ENCODE peak calls at places on chromosomes 7 and 10, in four cellular contexts. One of them, this sample, is unnamed.

GRCh38 chr10:88657901-88658300 is 6.3 kb upstream of the LIPF start:
- DNase-seq in breast epithelium: no peak
- DNase-seq in suprapubic skin: no peak
- DNase-seq in spleen: no peak
- DNase-seq in this sample: no peak

GRCh38 chr7:44056681-44057080 is 8.7 kb downstream of the PGAM2 start:
- DNase-seq in breast epithelium: peak; percentile 20
- DNase-seq in suprapubic skin: peak; percentile 65
- DNase-seq in spleen: peak; percentile 68
- DNase-seq in this sample: no peak

GRCh38 chr7:76332073-76332472 is 26.7 kb downstream of the YWHAG start:
- DNase-seq in breast epithelium: no peak
- DNase-seq in suprapubic skin: no peak
- DNase-seq in spleen: no peak
- DNase-seq in this sample: no peak

GRCh38 chr7:56062382-56062781 is 1.7 kb upstream of the SUMF2 start:
- DNase-seq in breast epithelium: no peak
- DNase-seq in suprapubic skin: no peak
- DNase-seq in spleen: no peak
- DNase-seq in this sample: no peak

GRCh38 chr7:16982640-16983103 is 100.9 kb upstream of the AGR3 start:
- DNase-seq in breast epithelium: no peak
- DNase-seq in suprapubic skin: no peak
- DNase-seq in spleen: no peak
- DNase-seq in this sample: no peak

GRCh38 chr10:95414844-95415545 is 124.2 kb upstream of the PDLIM1 start:
- DNase-seq in breast epithelium: no peak
- DNase-seq in suprapubic skin: no peak
- DNase-seq in spleen: no peak
- DNase-seq in this sample: no peak

GRCh38 chr10:89207801-89208551 is 859 bp upstream of the CH25H start:
- DNase-seq in breast epithelium: no peak
- DNase-seq in suprapubic skin: peak; percentile 84
- DNase-seq in spleen: peak; percentile 87
- DNase-seq in this sample: no peak

GRCh38 chr7:69451715-69452114 is 146.6 kb upstream of the AUTS2 start:
- DNase-seq in breast epithelium: no peak
- DNase-seq in suprapubic skin: no peak
- DNase-seq in spleen: no peak
- DNase-seq in this sample: no peak

GRCh38 chr7:41641006-41641714 is 61.7 kb downstream of the INHBA start:
- DNase-seq in breast epithelium: no peak
- DNase-seq in suprapubic skin: no peak
- DNase-seq in spleen: no peak
- DNase-seq in this sample: no peak

GRCh38 chr10:24456319-24456718 is 247.4 kb downstream of the KIAA1217 start:
- DNase-seq in breast epithelium: no peak
- DNase-seq in suprapubic skin: no peak
- DNase-seq in spleen: no peak
- DNase-seq in this sample: no peak

GRCh38 chr7:44631458-44632115 is 25.2 kb downstream of the OGDH start:
- DNase-seq in breast epithelium: no peak
- DNase-seq in suprapubic skin: no peak
- DNase-seq in spleen: no peak
- DNase-seq in this sample: no peak

GRCh38 chr7:21828846-21829245 is 116.9 kb downstream of the CDCA7L start:
- DNase-seq in breast epithelium: no peak
- DNase-seq in suprapubic skin: no peak
- DNase-seq in spleen: no peak
- DNase-seq in this sample: no peak

GRCh38 chr7:80637453-80637852 is 989 bp upstream of the CD36 start:
- DNase-seq in breast epithelium: no peak
- DNase-seq in suprapubic skin: no peak
- DNase-seq in spleen: no peak
- DNase-seq in this sample: no peak

GRCh38 chr10:85863301-85864172 is 503.1 kb downstream of the GRID1 start:
- DNase-seq in breast epithelium: no peak
- DNase-seq in suprapubic skin: no peak
- DNase-seq in spleen: no peak
- DNase-seq in this sample: no peak

GRCh38 chr10:116211682-116212081 is 61.3 kb downstream of the GFRA1 start:
- DNase-seq in breast epithelium: no peak
- DNase-seq in suprapubic skin: no peak
- DNase-seq in spleen: no peak
- DNase-seq in this sample: no peak

GRCh38 chr7:158976849-158977593 is 120.7 kb downstream of the DYNC2I1 start:
- DNase-seq in breast epithelium: peak; percentile 87
- DNase-seq in suprapubic skin: peak; percentile 89
- DNase-seq in spleen: peak; percentile 92
- DNase-seq in this sample: peak; percentile 86

GRCh38 chr7:39709768-39710291 is 86.5 kb downstream of the RALA start:
- DNase-seq in breast epithelium: no peak
- DNase-seq in suprapubic skin: no peak
- DNase-seq in spleen: no peak
- DNase-seq in this sample: no peak

GRCh38 chr7:5282464-5283316 is at the start of gene SLC29A4:
- DNase-seq in breast epithelium: no peak
- DNase-seq in suprapubic skin: no peak
- DNase-seq in spleen: no peak
- DNase-seq in this sample: no peak

GRCh38 chr10:95314519-95314918 is 23.7 kb upstream of the PDLIM1 start:
- DNase-seq in breast epithelium: no peak
- DNase-seq in suprapubic skin: no peak
- DNase-seq in spleen: no peak
- DNase-seq in this sample: no peak

GRCh38 chr10:80498039-80498832 is 39.5 kb upstream of the SH2D4B start:
- DNase-seq in breast epithelium: no peak
- DNase-seq in suprapubic skin: no peak
- DNase-seq in spleen: no peak
- DNase-seq in this sample: no peak

GRCh38 chr10:19888061-19888660 is 71.9 kb downstream of the PLXDC2 start:
- DNase-seq in breast epithelium: no peak
- DNase-seq in suprapubic skin: no peak
- DNase-seq in spleen: no peak
- DNase-seq in this sample: no peak

GRCh38 chr7:73778801-73779389 is 8.8 kb upstream of the CLDN3 start:
- DNase-seq in breast epithelium: no peak
- DNase-seq in suprapubic skin: peak; percentile 55
- DNase-seq in spleen: no peak
- DNase-seq in this sample: no peak

GRCh38 chr7:116425647-116426209 is 73.8 kb upstream of the CAV2 start:
- DNase-seq in breast epithelium: no peak
- DNase-seq in suprapubic skin: no peak
- DNase-seq in spleen: no peak
- DNase-seq in this sample: no peak

GRCh38 chr10:59887972-59888640 is 18.2 kb downstream of the CCDC6 start:
- DNase-seq in breast epithelium: no peak
- DNase-seq in suprapubic skin: no peak
- DNase-seq in spleen: no peak
- DNase-seq in this sample: no peak

GRCh38 chr10:123150986-123151738 is 3.0 kb upstream of the BUB3 start:
- DNase-seq in breast epithelium: no peak
- DNase-seq in suprapubic skin: no peak
- DNase-seq in spleen: peak; percentile 82
- DNase-seq in this sample: no peak

GRCh38 chr7:26525413-26526287 is 234.0 kb downstream of the SNX10 start:
- DNase-seq in breast epithelium: no peak
- DNase-seq in suprapubic skin: no peak
- DNase-seq in spleen: no peak
- DNase-seq in this sample: no peak

GRCh38 chr10:88190123-88190522 is 326.7 kb downstream of the PTEN start:
- DNase-seq in breast epithelium: no peak
- DNase-seq in suprapubic skin: no peak
- DNase-seq in spleen: no peak
- DNase-seq in this sample: no peak

GRCh38 chr7:130337410-130337971 is 7.1 kb upstream of the CPA5 start:
- DNase-seq in breast epithelium: no peak
- DNase-seq in suprapubic skin: no peak
- DNase-seq in spleen: no peak
- DNase-seq in this sample: peak; percentile 57

GRCh38 chr7:128742206-128742605 is 3.0 kb downstream of the CALU start:
- DNase-seq in breast epithelium: no peak
- DNase-seq in suprapubic skin: no peak
- DNase-seq in spleen: no peak
- DNase-seq in this sample: no peak

GRCh38 chr7:81499262-81500116 is 270.4 kb downstream of the HGF start:
- DNase-seq in breast epithelium: no peak
- DNase-seq in suprapubic skin: no peak
- DNase-seq in spleen: no peak
- DNase-seq in this sample: no peak

DNA sequence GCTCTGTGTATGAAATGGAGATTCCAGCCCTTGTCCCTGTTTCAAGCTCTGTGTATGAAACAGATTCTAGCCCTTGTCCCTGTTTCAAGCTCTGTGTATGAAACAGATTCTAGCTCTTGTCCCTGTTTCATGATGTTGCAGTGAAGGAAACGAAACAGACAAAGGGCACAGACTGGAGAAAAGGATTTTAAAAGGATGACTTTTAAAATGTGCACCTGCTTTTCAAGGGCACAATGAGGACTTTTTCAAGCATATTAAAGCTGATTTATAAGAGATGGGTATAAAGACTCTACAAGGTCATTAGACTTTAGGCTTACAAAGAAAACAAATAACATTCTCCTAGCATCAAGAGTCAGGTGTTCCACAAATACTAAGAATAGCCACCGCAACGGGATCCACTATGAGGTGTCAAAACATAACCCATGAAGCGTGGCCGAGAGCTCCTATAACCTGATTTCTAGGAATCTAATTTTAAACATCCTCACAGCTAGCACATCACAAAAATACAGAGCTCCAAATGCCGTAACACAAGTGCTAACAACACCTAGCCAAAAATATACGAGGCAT is 29.0 kb downstream of the DIP2C start:
- DNase-seq in breast epithelium: no peak
- DNase-seq in suprapubic skin: no peak
- DNase-seq in spleen: no peak
- DNase-seq in this sample: no peak
- TF ChIP-seq POLR2A in breast epithelium: no peak
- TF ChIP-seq POLR2A in suprapubic skin: no peak
- TF ChIP-seq POLR2A in spleen: no peak
- TF ChIP-seq POLR2A in this sample: no peak

DNA sequence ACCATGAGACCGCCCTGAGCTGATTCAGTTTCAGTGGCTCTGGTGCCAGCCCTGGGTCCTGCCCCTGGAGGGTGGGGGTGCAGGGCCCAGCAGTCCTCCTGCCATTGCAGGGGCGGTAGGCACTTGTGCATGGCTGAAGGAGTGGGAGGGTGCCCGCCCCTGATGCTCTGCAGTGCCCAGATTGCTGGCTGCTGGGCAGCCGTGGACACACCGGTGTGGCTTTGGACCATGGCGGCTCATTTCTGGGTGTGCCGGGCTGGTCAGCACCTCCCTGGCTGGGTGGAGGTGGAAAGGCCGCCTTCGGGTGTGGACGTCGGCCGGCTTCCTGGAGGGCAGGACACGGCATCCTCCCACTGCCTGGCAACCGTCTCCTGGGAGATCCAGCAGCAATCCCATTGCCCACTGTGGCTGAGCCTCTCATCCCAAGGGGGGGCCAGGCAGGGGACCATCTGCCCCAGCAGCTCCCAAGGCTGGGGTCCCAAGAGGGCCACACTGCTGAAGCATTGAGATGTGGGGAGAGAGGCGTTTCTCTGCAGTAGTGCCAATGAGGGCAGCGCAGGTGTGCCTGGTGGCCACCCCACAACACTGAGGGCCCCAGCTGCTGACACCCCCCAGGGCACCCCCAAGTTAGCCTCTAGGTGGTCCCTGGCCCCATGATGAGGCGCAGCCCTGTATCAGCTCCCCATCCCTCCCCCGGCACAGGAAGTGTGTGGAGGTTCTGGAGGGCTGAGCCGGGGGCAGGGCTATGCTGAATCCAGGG is 12.9 kb downstream of the TTYH3 start:
- DNase-seq in breast epithelium: no peak
- DNase-seq in suprapubic skin: no peak
- DNase-seq in spleen: no peak
- DNase-seq in this sample: no peak
- TF ChIP-seq POLR2A in breast epithelium: no peak
- TF ChIP-seq POLR2A in suprapubic skin: no peak
- TF ChIP-seq POLR2A in spleen: no peak
- TF ChIP-seq POLR2A in this sample: no peak

GRCh38 chr7:151696738-151697514 is 177.2 kb upstream of the RHEB start:
- DNase-seq in breast epithelium: no peak
- DNase-seq in suprapubic skin: no peak
- DNase-seq in spleen: no peak
- DNase-seq in this sample: no peak

GRCh38 chr7:151694441-151694827 is 174.7 kb upstream of the RHEB start:
- DNase-seq in breast epithelium: no peak
- DNase-seq in suprapubic skin: no peak
- DNase-seq in spleen: no peak
- DNase-seq in this sample: no peak

GRCh38 chr7:151695856-151696555 is 176.3 kb upstream of the RHEB start:
- DNase-seq in breast epithelium: no peak
- DNase-seq in suprapubic skin: no peak
- DNase-seq in spleen: no peak
- DNase-seq in this sample: no peak

GRCh38 chr7:151693140-151693539 is 173.4 kb upstream of the RHEB start:
- DNase-seq in breast epithelium: no peak
- DNase-seq in suprapubic skin: no peak
- DNase-seq in spleen: peak; percentile 38
- DNase-seq in this sample: no peak

GRCh38 chr7:151694828-151695580 is 175.3 kb upstream of the RHEB start:
- DNase-seq in breast epithelium: peak; percentile 88
- DNase-seq in suprapubic skin: no peak
- DNase-seq in spleen: peak; percentile 84
- DNase-seq in this sample: peak; percentile 75
- TF ChIP-seq POLR2A in breast epithelium: no peak
- TF ChIP-seq POLR2A in suprapubic skin: no peak
- TF ChIP-seq POLR2A in spleen: no peak
- TF ChIP-seq POLR2A in this sample: no peak

GRCh38 chr10:132397671-132398565 is 918 bp downstream of the PWWP2B start:
- DNase-seq in breast epithelium: no peak
- DNase-seq in suprapubic skin: no peak
- DNase-seq in spleen: peak; percentile 92
- DNase-seq in this sample: no peak
- TF ChIP-seq POLR2A in breast epithelium: no peak
- TF ChIP-seq POLR2A in suprapubic skin: no peak
- TF ChIP-seq POLR2A in spleen: no peak
- TF ChIP-seq POLR2A in this sample: no peak

This sample was measured in lower leg skin.